ENCODE peak calls at places on chromosomes 2 and 18, in ten cellular contexts. R, V, Q, B, O, K, J, U, F and Y are unnamed samples.

GRCh38 chr2:27202829-27203228 is 9.0 kb upstream of the ATRAID start:
- DNase-seq in R (no peak), V (no peak), Q (no peak), B (no peak), O (no peak), K (no peak), J (no peak), U (no peak), F (no peak), Y (no peak)

GRCh38 chr18:36169938-36170337 is 17.4 kb upstream of the MOCOS start:
- DNase-seq in R (no peak), V (no peak), Q (no peak), B (no peak), O (no peak), K (no peak), J (no peak), U (no peak), F (no peak), Y (no peak)

GRCh38 chr18:60987963-60988362 is 345.3 kb upstream of the CDH20 start:
- DNase-seq in R (peak; percentile 52), V (no peak), Q (no peak), B (peak; percentile 76), O (no peak), K (no peak), J (no peak), U (no peak), F (no peak), Y (no peak)

GRCh38 chr2:9613291-9613690 is 17.5 kb downstream of the YWHAQ start:
- DNase-seq in R (peak; percentile 58), V (no peak), Q (no peak), B (no peak), O (peak; percentile 60), K (no peak), J (no peak), U (peak; percentile 85), F (no peak), Y (no peak)

GRCh38 chr2:36635194-36635593 is 37.2 kb upstream of the FEZ2 start:
- DNase-seq in R (no peak), V (no peak), Q (no peak), B (peak; percentile 13), O (no peak), K (no peak), J (no peak), U (peak; percentile 54), F (no peak), Y (no peak)

GRCh38 chr2:222499226-222499625 is 74.9 kb downstream of the SGPP2 start:
- DNase-seq in R (no peak), V (no peak), Q (no peak), B (no peak), O (no peak), K (no peak), J (no peak), U (no peak), F (no peak), Y (no peak)

GRCh38 chr18:46068763-46069162 is 3.3 kb downstream of the PSTPIP2 start:
- DNase-seq in R (no peak), V (no peak), Q (no peak), B (no peak), O (no peak), K (no peak), J (no peak), U (no peak), F (no peak), Y (no peak)

GRCh38 chr2:43043471-43043870 is 182.9 kb downstream of the ZFP36L2 start:
- DNase-seq in R (no peak), V (no peak), Q (no peak), B (no peak), O (no peak), K (no peak), J (no peak), U (no peak), F (peak; percentile 31), Y (no peak)

GRCh38 chr2:72630767-72631166 is 195.1 kb downstream of the EXOC6B start:
- DNase-seq in R (no peak), V (no peak), Q (no peak), B (peak; percentile 38), O (peak; percentile 41), K (no peak), J (no peak), U (peak; percentile 27), F (no peak), Y (no peak)

GRCh38 chr2:102657770-102658169 is 38.4 kb downstream of the SLC9A2 start:
- DNase-seq in R (no peak), V (no peak), Q (peak; percentile 32), B (no peak), O (no peak), K (no peak), J (no peak), U (no peak), F (no peak), Y (no peak)

GRCh38 chr2:118845005-118845842 is 2.2 kb downstream of the EN1 start:
- DNase-seq in R (no peak), V (no peak), Q (no peak), B (no peak), O (no peak), K (no peak), J (no peak), U (no peak), F (no peak), Y (no peak)

GRCh38 chr2:192978317-192978874 is 783.7 kb upstream of the TMEFF2 start:
- DNase-seq in R (no peak), V (no peak), Q (no peak), B (no peak), O (no peak), K (no peak), J (no peak), U (no peak), F (no peak), Y (no peak)

GRCh38 chr2:191050640-191050987 is 36.6 kb upstream of the STAT1 start:
- DNase-seq in R (peak; percentile 86), V (no peak), Q (no peak), B (no peak), O (peak; percentile 56), K (no peak), J (no peak), U (peak; percentile 97), F (no peak), Y (no peak)

GRCh38 chr2:4020649-4021048 is 317.3 kb downstream of the DCDC2C start:
- DNase-seq in R (no peak), V (no peak), Q (no peak), B (no peak), O (no peak), K (no peak), J (no peak), U (no peak), F (no peak), Y (no peak)

GRCh38 chr2:8138923-8139667 is 542.8 kb upstream of the ID2 start:
- DNase-seq in R (no peak), V (no peak), Q (no peak), B (no peak), O (peak; percentile 57), K (no peak), J (no peak), U (peak; percentile 81), F (peak; percentile 74), Y (no peak)

GRCh38 chr18:45775241-45775676 is 50.2 kb upstream of the SIGLEC15 start:
- DNase-seq in R (peak; percentile 51), V (peak; percentile 43), Q (peak; percentile 74), B (peak; percentile 89), O (peak; percentile 59), K (no peak), J (peak; percentile 87), U (peak; percentile 86), F (peak; percentile 61), Y (peak; percentile 12)